ENCODE peak calls at places on chromosomes 7 and 10, in seven cellular contexts. T, O, J, P, F, Z and A are unnamed samples.

GRCh38 chr10:63491558-63492316 is 26.0 kb upstream of the JMJD1C start:
- DNase-seq in T (no peak), O (peak), J (peak), P (no peak), F (no peak), Z (no peak), A (peak)

GRCh38 chr10:58477122-58477521 is 35.5 kb upstream of the BICC1 start:
- DNase-seq in T (peak), O (no peak), J (no peak), P (no peak), F (no peak), Z (no peak), A (peak)

GRCh38 chr10:110462308-110463095 is 35.2 kb upstream of the DUSP5 start:
- DNase-seq in T (no peak), O (no peak), J (no peak), P (no peak), F (no peak), Z (no peak), A (no peak)

GRCh38 chr7:147245274-147245673 is 1128.7 kb downstream of the CNTNAP2 start:
- DNase-seq in T (no peak), O (peak), J (peak), P (no peak), F (peak), Z (peak), A (peak)

GRCh38 chr7:50962281-50962883 is 179.7 kb upstream of the GRB10 start:
- DNase-seq in T (no peak), O (no peak), J (no peak), P (no peak), F (no peak), Z (no peak), A (no peak)

GRCh38 chr7:116779921-116780320 is 82.5 kb upstream of the CAPZA2 start:
- DNase-seq in T (no peak), O (no peak), J (no peak), P (no peak), F (no peak), Z (no peak), A (no peak)

GRCh38 chr7:69896100-69896499 is 297.8 kb downstream of the AUTS2 start:
- DNase-seq in T (no peak), O (no peak), J (no peak), P (no peak), F (no peak), Z (no peak), A (no peak)

GRCh38 chr10:110481948-110482347 is 15.8 kb upstream of the DUSP5 start:
- DNase-seq in T (no peak), O (no peak), J (no peak), P (no peak), F (no peak), Z (no peak), A (no peak)

GRCh38 chr7:13050703-13051102 is 363.3 kb downstream of the ARL4A start:
- DNase-seq in T (no peak), O (peak), J (no peak), P (no peak), F (no peak), Z (no peak), A (no peak)

GRCh38 chr10:34697366-34698247 is 117.5 kb downstream of the PARD3 start:
- DNase-seq in T (no peak), O (no peak), J (peak), P (no peak), F (no peak), Z (no peak), A (no peak)

GRCh38 chr7:158581440-158582088 is 6.1 kb downstream of the PTPRN2 start:
- DNase-seq in T (no peak), O (no peak), J (peak), P (no peak), F (peak), Z (no peak), A (peak)